ENCODE peak calls at places on chromosomes 7 and 10, in ten cellular contexts. S, W, Q, Z, R, E, O, L, B and Y are unnamed samples.

GRCh38 chr7:50092579-50093411 is at the start of gene ZPBP:
- DNase-seq in S (peak), W (no peak), Q (peak), Z (peak), R (peak), E (no peak), O (no peak), L (peak), B (peak), Y (peak)

GRCh38 chr7:108463613-108464012 is 7.4 kb upstream of the NRCAM start:
- DNase-seq in S (no peak), W (no peak), Q (no peak), Z (no peak), R (no peak), E (no peak), O (no peak), L (no peak), B (no peak), Y (no peak)

GRCh38 chr7:139389091-139389490 is 29.4 kb downstream of the LUC7L2 start:
- DNase-seq in S (no peak), W (no peak), Q (no peak), Z (no peak), R (no peak), E (no peak), O (no peak), L (no peak), B (no peak), Y (no peak)

GRCh38 chr10:35075228-35075627 is 14.9 kb downstream of the CUL2 start:
- DNase-seq in S (no peak), W (no peak), Q (no peak), Z (no peak), R (no peak), E (no peak), O (no peak), L (no peak), B (no peak), Y (no peak)

GRCh38 chr10:110783509-110784103 is 88.1 kb upstream of the PDCD4 start:
- DNase-seq in S (peak), W (no peak), Q (no peak), Z (peak), R (no peak), E (no peak), O (peak), L (no peak), B (no peak), Y (no peak)

GRCh38 chr7:103902917-103903316 is 86.5 kb downstream of the RELN start:
- DNase-seq in S (no peak), W (no peak), Q (no peak), Z (no peak), R (no peak), E (no peak), O (no peak), L (no peak), B (no peak), Y (no peak)

GRCh38 chr7:138151731-138152577 is 75.7 kb downstream of the AKR1D1 start:
- DNase-seq in S (no peak), W (no peak), Q (no peak), Z (no peak), R (no peak), E (no peak), O (no peak), L (no peak), B (no peak), Y (no peak)

GRCh38 chr7:103915958-103916357 is 73.5 kb downstream of the RELN start:
- DNase-seq in S (peak), W (no peak), Q (no peak), Z (peak), R (no peak), E (no peak), O (no peak), L (no peak), B (no peak), Y (no peak)

GRCh38 chr10:112915590-112916572 is 34.2 kb upstream of the TCF7L2 start:
- DNase-seq in S (no peak), W (no peak), Q (no peak), Z (no peak), R (no peak), E (peak), O (no peak), L (peak), B (no peak), Y (no peak)

GRCh38 chr7:144452064-144452463 is 48.6 kb upstream of the NOBOX start:
- DNase-seq in S (no peak), W (no peak), Q (no peak), Z (no peak), R (no peak), E (no peak), O (no peak), L (no peak), B (no peak), Y (no peak)

GRCh38 chr7:158357106-158357897 is 230.3 kb downstream of the PTPRN2 start:
- DNase-seq in S (no peak), W (no peak), Q (no peak), Z (no peak), R (no peak), E (no peak), O (no peak), L (no peak), B (no peak), Y (no peak)

GRCh38 chr7:99218406-99219184 is 10.7 kb upstream of the KPNA7 start:
- DNase-seq in S (no peak), W (no peak), Q (no peak), Z (no peak), R (no peak), E (no peak), O (no peak), L (no peak), B (no peak), Y (no peak)

GRCh38 chr7:18177129-18177814 is 149.6 kb upstream of the PRPS1L1 start:
- DNase-seq in S (no peak), W (no peak), Q (no peak), Z (no peak), R (no peak), E (no peak), O (no peak), L (no peak), B (no peak), Y (no peak)